ENCODE peak calls at places on chromosomes 16 and 17, in six cellular contexts. One of them, this sample, is unnamed.

GRCh38 chr17:43171761-43172487 is 910 bp downstream of the NBR1 start:
- DNase-seq in AG04449: peak
- DNase-seq in heart right ventricle: no peak
- DNase-seq in cardiac fibroblast: peak
- DNase-seq in psoas muscle: no peak
- DNase-seq in BE2C: peak
- DNase-seq in this sample: peak

GRCh38 chr16:3937066-3937875 is 56.8 kb upstream of the CREBBP start:
- DNase-seq in AG04449: no peak
- DNase-seq in heart right ventricle: no peak
- DNase-seq in cardiac fibroblast: no peak
- DNase-seq in psoas muscle: no peak
- DNase-seq in BE2C: no peak
- DNase-seq in this sample: no peak

GRCh38 chr17:63950940-63951907 is 19.1 kb upstream of the CD79B start:
- DNase-seq in AG04449: no peak
- DNase-seq in heart right ventricle: no peak
- DNase-seq in cardiac fibroblast: no peak
- DNase-seq in psoas muscle: no peak
- DNase-seq in BE2C: no peak
- DNase-seq in this sample: no peak

GRCh38 chr17:43905985-43906852 is 1.1 kb downstream of the MPP2 start:
- DNase-seq in AG04449: no peak
- DNase-seq in heart right ventricle: peak
- DNase-seq in cardiac fibroblast: peak
- DNase-seq in psoas muscle: peak
- DNase-seq in BE2C: peak
- DNase-seq in this sample: peak

GRCh38 chr16:85991856-85992255 is 92.9 kb downstream of the IRF8 start:
- DNase-seq in AG04449: no peak
- DNase-seq in heart right ventricle: no peak
- DNase-seq in cardiac fibroblast: no peak
- DNase-seq in psoas muscle: no peak
- DNase-seq in BE2C: no peak
- DNase-seq in this sample: no peak

GRCh38 chr17:44097110-44097810 is 26.2 kb downstream of the HDAC5 start:
- DNase-seq in AG04449: no peak
- DNase-seq in heart right ventricle: peak
- DNase-seq in cardiac fibroblast: peak
- DNase-seq in psoas muscle: peak
- DNase-seq in BE2C: no peak
- DNase-seq in this sample: peak

GRCh38 chr17:3719265-3719664 is 4.4 kb upstream of the HASPIN start:
- DNase-seq in AG04449: no peak
- DNase-seq in heart right ventricle: no peak
- DNase-seq in cardiac fibroblast: no peak
- DNase-seq in psoas muscle: no peak
- DNase-seq in BE2C: no peak
- DNase-seq in this sample: no peak

GRCh38 chr16:89602273-89602951 is 11.0 kb upstream of the DPEP1 start:
- DNase-seq in AG04449: no peak
- DNase-seq in heart right ventricle: no peak
- DNase-seq in cardiac fibroblast: peak
- DNase-seq in psoas muscle: no peak
- DNase-seq in BE2C: peak
- DNase-seq in this sample: peak

DNA sequence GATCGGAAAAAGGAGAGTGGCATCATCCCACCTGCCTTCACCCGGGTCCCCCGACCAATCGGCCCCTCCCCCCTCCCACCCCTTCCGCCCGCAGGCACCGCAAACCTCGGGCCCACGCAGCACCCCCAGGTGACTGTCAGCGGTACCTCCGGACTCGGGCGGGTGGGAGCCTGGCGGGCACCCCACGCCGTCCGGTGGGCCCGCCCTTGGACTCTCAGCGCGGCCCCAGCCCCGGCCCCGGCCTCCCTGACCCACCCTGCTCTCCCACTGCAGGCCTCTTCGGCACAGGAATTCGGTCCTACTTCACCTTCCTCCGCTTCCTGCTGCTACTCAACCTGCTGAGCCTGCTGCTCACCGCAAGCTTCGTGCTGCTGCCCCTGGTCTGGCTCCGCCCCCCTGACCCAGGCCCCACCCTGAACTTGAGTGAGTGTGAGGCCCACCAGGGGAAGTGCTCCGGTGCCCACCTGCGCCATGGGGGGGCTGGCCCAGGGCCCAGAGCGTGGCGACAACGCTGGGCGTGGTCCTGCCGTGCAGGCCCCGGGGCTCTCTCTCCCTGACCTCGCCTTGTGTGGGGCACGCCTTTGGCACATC is 1.6 kb downstream of the TMC8 start:
- DNase-seq in AG04449: no peak
- DNase-seq in heart right ventricle: peak
- DNase-seq in cardiac fibroblast: no peak
- DNase-seq in psoas muscle: no peak
- DNase-seq in BE2C: no peak
- DNase-seq in this sample: no peak
- H3K4me3 ChIP-seq in AG04449: no peak
- H3K4me3 ChIP-seq in heart right ventricle: peak
- H3K4me3 ChIP-seq in cardiac fibroblast: no peak
- H3K4me3 ChIP-seq in psoas muscle: peak
- H3K4me3 ChIP-seq in BE2C: no peak
- H3K4me3 ChIP-seq in this sample: no peak

GRCh38 chr16:50252082-50252611 is 14.2 kb upstream of the ADCY7 start:
- DNase-seq in AG04449: no peak
- DNase-seq in heart right ventricle: no peak
- DNase-seq in cardiac fibroblast: no peak
- DNase-seq in psoas muscle: no peak
- DNase-seq in BE2C: no peak
- DNase-seq in this sample: no peak
- H3K4me3 ChIP-seq in AG04449: no peak
- H3K4me3 ChIP-seq in heart right ventricle: no peak
- H3K4me3 ChIP-seq in cardiac fibroblast: no peak
- H3K4me3 ChIP-seq in psoas muscle: no peak
- H3K4me3 ChIP-seq in BE2C: no peak
- H3K4me3 ChIP-seq in this sample: no peak

GRCh38 chr17:50165466-50165865 is 339 bp upstream of the SGCA start:
- DNase-seq in AG04449: no peak
- DNase-seq in heart right ventricle: no peak
- DNase-seq in cardiac fibroblast: no peak
- DNase-seq in psoas muscle: no peak
- DNase-seq in BE2C: no peak
- DNase-seq in this sample: no peak
- H3K4me3 ChIP-seq in AG04449: no peak
- H3K4me3 ChIP-seq in heart right ventricle: peak
- H3K4me3 ChIP-seq in cardiac fibroblast: no peak
- H3K4me3 ChIP-seq in psoas muscle: peak
- H3K4me3 ChIP-seq in BE2C: no peak
- H3K4me3 ChIP-seq in this sample: no peak

GRCh38 chr17:83092186-83092585 is 12.8 kb downstream of the METRNL start:
- DNase-seq in AG04449: no peak
- DNase-seq in heart right ventricle: no peak
- DNase-seq in cardiac fibroblast: no peak
- DNase-seq in psoas muscle: no peak
- DNase-seq in BE2C: no peak
- DNase-seq in this sample: no peak
- H3K4me3 ChIP-seq in AG04449: no peak
- H3K4me3 ChIP-seq in heart right ventricle: no peak
- H3K4me3 ChIP-seq in cardiac fibroblast: no peak
- H3K4me3 ChIP-seq in psoas muscle: no peak
- H3K4me3 ChIP-seq in BE2C: no peak
- H3K4me3 ChIP-seq in this sample: no peak

This sample was measured in choroid plexus epithelial cell.